ENCODE peak calls at places on chromosomes 2 and 18, in seven cellular contexts. S is hippocampal formation; G is GM06990; O is activated CD4-positive, CD25-positive, alpha-beta regulatory T cell treated with anti-CD3 and anti-CD28 coated beads, Interleukin-2, amount 50 U/mL, for 72 hours; E is EL; Z is stromal cell of bone marrow; W is H9. J is an unnamed sample.

GRCh38 chr2:18899725-18900124 is 310.4 kb upstream of the NT5C1B start:
- DNase-seq in S (no peak), G (no peak), O (no peak), E (no peak), Z (peak), W (no peak), J (no peak)

GRCh38 chr18:8241731-8242130 is 367.5 kb upstream of the RAB12 start:
- DNase-seq in S (no peak), G (no peak), O (no peak), E (no peak), Z (no peak), W (no peak), J (no peak)

GRCh38 chr18:79923896-79924585 is 27.4 kb downstream of the SLC66A2 start:
- DNase-seq in S (no peak), G (no peak), O (peak), E (no peak), Z (no peak), W (no peak), J (no peak)

GRCh38 chr18:73528066-73528465 is 619.6 kb downstream of the FBXO15 start:
- DNase-seq in S (no peak), G (no peak), O (no peak), E (no peak), Z (no peak), W (no peak), J (no peak)

GRCh38 chr18:48676756-48677368 is 138.0 kb downstream of the CTIF start:
- DNase-seq in S (peak), G (peak), O (peak), E (peak), Z (no peak), W (peak), J (peak)

GRCh38 chr2:7666561-7667259 is 749.5 kb downstream of the RNF144A start:
- DNase-seq in S (peak), G (no peak), O (no peak), E (no peak), Z (no peak), W (no peak), J (no peak)

GRCh38 chr2:220460257-220460985 is 833.0 kb downstream of the SLC4A3 start:
- DNase-seq in S (no peak), G (no peak), O (no peak), E (no peak), Z (no peak), W (no peak), J (no peak)

GRCh38 chr2:42827647-42828486 is 35.5 kb upstream of the HAAO start:
- DNase-seq in S (peak), G (peak), O (peak), E (peak), Z (peak), W (peak), J (peak)

GRCh38 chr2:181907635-181908034 is 16.1 kb downstream of the ITPRID2 start:
- DNase-seq in S (no peak), G (no peak), O (no peak), E (no peak), Z (no peak), W (no peak), J (no peak)

GRCh38 chr2:121287146-121287798 is 2.3 kb upstream of the TFCP2L1 start:
- DNase-seq in S (no peak), G (no peak), O (no peak), E (no peak), Z (no peak), W (no peak), J (no peak)

GRCh38 chr2:176174850-176175728 is 13.4 kb upstream of the HOXD1 start:
- DNase-seq in S (peak), G (no peak), O (no peak), E (no peak), Z (no peak), W (peak), J (peak)

GRCh38 chr18:13611616-13612110 is 114.7 kb downstream of the FAM210A start:
- DNase-seq in S (peak), G (no peak), O (no peak), E (peak), Z (no peak), W (peak), J (no peak)

GRCh38 chr2:51237626-51238271 is 205.8 kb upstream of the NRXN1 start:
- DNase-seq in S (no peak), G (no peak), O (no peak), E (no peak), Z (no peak), W (no peak), J (no peak)